ENCODE peak calls at places on chromosomes 7 and 10, in seven cellular contexts. X, M, B, K, U, H and Z are unnamed samples.

GRCh38 chr10:17210361-17210760 is 8.9 kb upstream of the TRDMT1 start:
- DNase-seq in U (no peak), H (no peak), K (no peak), X (peak), B (no peak), M (peak), Z (no peak)

GRCh38 chr7:20249924-20250323 is 32.7 kb upstream of the MACC1 start:
- DNase-seq in B (no peak), K (no peak), M (no peak), H (no peak), X (no peak), U (no peak), Z (no peak)

GRCh38 chr10:33237736-33238624 is 96.5 kb downstream of the NRP1 start:
- DNase-seq in B (no peak), U (peak), K (peak), H (peak), M (peak), X (peak), Z (no peak)

GRCh38 chr10:96509017-96509641 is 4.6 kb downstream of the TLL2 start:
- DNase-seq in M (peak), X (peak), U (peak), H (no peak), B (no peak), K (peak), Z (peak)

GRCh38 chr7:132993377-132994013 is 88.4 kb downstream of the CHCHD3 start:
- DNase-seq in B (no peak), U (no peak), H (no peak), X (no peak), K (peak), M (no peak), Z (no peak)

GRCh38 chr10:91349381-91349780 is 60.8 kb upstream of the HECTD2 start:
- DNase-seq in B (no peak), K (peak), X (peak), H (peak), M (peak), U (no peak), Z (no peak)

GRCh38 chr10:73398024-73398423 is 15.8 kb downstream of the ANXA7 start:
- DNase-seq in U (no peak), K (peak), X (no peak), H (no peak), B (no peak), M (no peak), Z (peak)

GRCh38 chr7:155002411-155003214 is at the start of gene PAXIP1:
- DNase-seq in B (peak), H (peak), M (peak), U (no peak), K (peak), X (peak), Z (peak)

GRCh38 chr10:4069491-4069890 is 284.5 kb upstream of the KLF6 start:
- DNase-seq in K (peak), H (peak), M (peak), U (no peak), B (no peak), X (peak), Z (no peak)

GRCh38 chr7:116966606-116967005 is 13.3 kb downstream of the ST7 start:
- DNase-seq in U (no peak), M (no peak), B (no peak), K (no peak), X (no peak), H (no peak), Z (no peak)

GRCh38 chr10:90199098-90199497 is 497.7 kb downstream of the KIF20B start:
- DNase-seq in U (no peak), K (peak), M (no peak), X (no peak), B (no peak), H (no peak), Z (no peak)

GRCh38 chr10:108757946-108758345 is 1165.4 kb downstream of the XPNPEP1 start:
- DNase-seq in X (no peak), M (no peak), K (no peak), H (no peak), U (no peak), B (no peak), Z (no peak)

GRCh38 chr10:15084502-15084922 is 4.1 kb downstream of the ACBD7 start:
- DNase-seq in H (peak), X (peak), B (peak), U (peak), K (peak), M (peak), Z (peak)

GRCh38 chr7:111784971-111785575 is 222.8 kb upstream of the IMMP2L start:
- DNase-seq in U (no peak), B (no peak), X (no peak), K (peak), M (no peak), H (peak), Z (no peak)

GRCh38 chr10:130761896-130762295 is 549.6 kb downstream of the TCERG1L start:
- DNase-seq in X (no peak), U (no peak), H (no peak), M (no peak), B (no peak), K (no peak), Z (no peak)

GRCh38 chr7:117673367-117673766 is 193.5 kb downstream of the CFTR start:
- DNase-seq in H (no peak), K (peak), X (no peak), B (peak), U (peak), M (peak), Z (peak)

GRCh38 chr10:69316313-69317059 is 38.2 kb downstream of the HK1 start:
- DNase-seq in H (no peak), M (peak), K (peak), X (peak), B (no peak), U (no peak), Z (no peak)

DNA sequence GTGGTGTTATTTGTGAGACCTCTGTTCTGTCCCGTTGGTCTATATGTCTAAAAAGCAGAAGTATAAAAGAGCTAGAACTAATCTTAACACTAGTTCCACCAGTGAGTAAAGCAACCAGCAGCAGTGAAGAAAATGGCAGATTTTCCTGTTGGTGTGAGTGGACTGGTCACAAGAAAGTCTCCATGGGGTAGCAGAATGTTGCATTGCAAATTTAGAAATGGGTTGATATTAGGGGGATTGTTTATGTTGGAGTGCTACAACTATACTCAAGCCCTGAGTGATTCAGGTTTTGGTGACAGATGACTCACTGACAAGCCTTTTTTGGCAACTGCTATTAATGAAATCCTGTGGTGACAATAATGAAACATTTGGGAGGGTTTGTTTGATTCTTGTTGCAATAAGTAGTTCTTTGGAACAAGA is 5.6 kb downstream of the AVL9 start:
- DNase-seq in H (no peak), U (no peak), K (no peak), M (peak), X (peak), B (no peak), Z (no peak)
- H3K27ac ChIP-seq in H (no peak), U (no peak), K (no peak), M (peak), X (no peak), B (no peak), Z (no peak)

DNA sequence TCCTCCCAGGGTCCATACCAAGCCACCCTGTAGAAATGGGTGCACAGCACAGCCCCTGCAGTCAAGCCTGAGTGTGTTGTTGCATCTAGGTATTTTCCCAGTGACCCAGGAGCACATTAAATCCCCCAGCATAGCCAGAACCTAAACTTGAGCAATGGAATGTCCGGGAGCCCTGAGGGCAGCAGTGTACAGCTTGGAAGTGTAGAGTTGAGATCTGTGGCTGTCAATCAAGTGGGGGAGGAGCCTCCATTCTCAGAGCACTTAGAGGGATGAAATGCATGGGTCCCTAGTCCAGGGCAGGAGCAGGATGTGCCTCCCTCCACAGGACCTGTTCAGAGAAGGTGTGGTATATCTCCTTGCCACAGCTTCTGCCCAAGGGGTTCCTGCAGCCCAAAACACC is 885.1 kb downstream of the CCSER2 start:
- DNase-seq in X (no peak), B (no peak), K (no peak), H (peak), U (no peak), M (no peak), Z (no peak)
- H3K23ac ChIP-seq in X (no peak), B (no peak), K (no peak), H (no peak), U (no peak), M (no peak), Z (no peak)

DNA sequence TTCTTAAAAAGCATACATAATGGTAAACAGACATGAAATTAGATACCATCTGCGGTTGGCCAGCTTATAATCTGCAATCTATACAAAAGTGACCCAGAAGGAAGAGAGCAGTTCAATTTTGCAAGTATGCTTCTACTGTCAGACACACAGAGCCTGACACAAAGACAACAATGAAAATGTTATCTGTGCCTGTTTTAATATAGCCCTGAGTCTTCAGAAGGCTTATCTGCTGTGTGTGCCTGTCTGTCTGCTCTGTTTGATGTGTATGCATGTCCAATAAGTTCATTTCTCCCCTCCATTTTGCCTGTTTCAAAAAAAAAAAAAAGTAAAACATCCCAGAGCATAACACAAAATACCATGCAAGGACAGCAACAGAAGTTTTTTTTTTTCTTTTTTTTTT is 73.3 kb upstream of the FHIP2A start:
- DNase-seq in M (no peak), B (no peak), U (no peak), X (no peak), K (no peak), H (no peak), Z (no peak)
- H2AK5ac ChIP-seq in M (no peak), B (no peak), U (no peak), X (no peak), K (no peak), H (no peak), Z (no peak)

GRCh38 chr7:129202058-129202777 is 13.8 kb downstream of the SMO start:
- DNase-seq in B (no peak), H (no peak), M (no peak), K (no peak), U (no peak), X (no peak), Z (no peak)
- H3K27ac ChIP-seq in B (no peak), H (no peak), M (no peak), K (no peak), U (peak), X (no peak), Z (no peak)

GRCh38 chr10:104895541-104895940 is 254.5 kb downstream of the SORCS3 start:
- DNase-seq in X (no peak), H (no peak), B (no peak), U (no peak), K (no peak), M (no peak), Z (no peak)

GRCh38 chr10:104894711-104895110 is 253.6 kb downstream of the SORCS3 start:
- DNase-seq in X (no peak), U (no peak), M (no peak), H (no peak), K (no peak), B (no peak), Z (no peak)

GRCh38 chr10:104893711-104894110 is 252.6 kb downstream of the SORCS3 start:
- DNase-seq in M (no peak), H (no peak), K (no peak), X (no peak), U (no peak), B (no peak), Z (no peak)

GRCh38 chr10:104895981-104896380 is 254.9 kb downstream of the SORCS3 start:
- DNase-seq in H (no peak), M (no peak), U (no peak), K (no peak), X (no peak), B (no peak), Z (no peak)

DNA sequence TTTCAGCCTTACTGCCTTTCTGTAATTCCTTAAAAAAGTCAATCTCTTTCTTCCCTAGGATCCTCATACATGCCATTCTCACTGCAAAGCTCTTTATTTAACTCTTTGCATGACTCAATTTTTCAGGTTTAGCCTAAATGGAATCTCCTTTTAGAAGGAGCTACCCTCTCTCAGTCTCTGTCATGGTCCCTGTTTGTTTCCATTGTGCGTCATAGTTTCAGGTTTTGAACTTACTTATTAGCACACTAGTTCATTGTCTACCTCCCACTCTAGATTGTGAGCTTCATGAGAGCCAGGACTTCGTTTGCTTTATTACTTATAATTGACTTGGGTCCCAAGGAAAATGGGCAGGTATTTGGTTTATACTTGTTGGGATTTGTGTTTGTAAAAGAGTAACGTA is 251.8 kb downstream of the SORCS3 start:
- DNase-seq in M (no peak), H (no peak), K (no peak), B (no peak), U (no peak), X (no peak), Z (no peak)
- H3K23ac ChIP-seq in M (no peak), H (no peak), K (no peak), B (no peak), U (no peak), X (no peak), Z (no peak)

GRCh38 chr10:20944789-20945502 is 47.8 kb upstream of the NEBL start:
- DNase-seq in M (no peak), U (no peak), H (no peak), X (no peak), K (no peak), B (no peak), Z (no peak)
- H2AK5ac ChIP-seq in M (no peak), U (no peak), H (no peak), X (no peak), K (no peak), B (no peak), Z (no peak)

GRCh38 chr7:27128776-27129728 is 1.5 kb downstream of the HOXA4 start:
- DNase-seq in M (no peak), X (no peak), K (no peak), H (no peak), B (no peak), U (no peak), Z (no peak)
- H3K27ac ChIP-seq in M (no peak), X (peak), K (no peak), H (no peak), B (no peak), U (no peak), Z (no peak)

GRCh38 chr7:131424219-131424822 is 96.6 kb downstream of the MKLN1 start:
- DNase-seq in H (peak), B (no peak), M (peak), K (peak), U (no peak), X (peak), Z (no peak)

GRCh38 chr7:131431756-131432155 is 104.1 kb downstream of the MKLN1 start:
- DNase-seq in K (no peak), X (no peak), H (no peak), U (no peak), M (no peak), B (no peak), Z (no peak)

GRCh38 chr7:131431289-131431688 is 103.6 kb downstream of the MKLN1 start:
- DNase-seq in U (no peak), X (peak), H (no peak), K (no peak), B (no peak), M (no peak), Z (no peak)

GRCh38 chr7:131425992-131426391 is 98.3 kb downstream of the MKLN1 start:
- DNase-seq in K (no peak), M (no peak), U (no peak), B (no peak), H (no peak), X (no peak), Z (no peak)
- H3K23ac ChIP-seq in K (no peak), M (no peak), U (no peak), B (no peak), H (no peak), X (no peak), Z (no peak)

GRCh38 chr7:113267271-113267670 is 148.9 kb upstream of the SMIM30 start:
- DNase-seq in B (no peak), M (no peak), K (no peak), U (no peak), X (peak), H (no peak), Z (no peak)
- H2AK5ac ChIP-seq in B (no peak), M (no peak), K (no peak), U (no peak), X (peak), H (no peak), Z (no peak)

GRCh38 chr7:127415060-127415742 is 22.7 kb upstream of the ZNF800 start:
- DNase-seq in M (no peak), X (no peak), B (no peak), K (no peak), U (no peak), H (no peak), Z (no peak)
- H3K27ac ChIP-seq in M (no peak), X (no peak), B (no peak), K (no peak), U (no peak), H (no peak), Z (no peak)